ENCODE peak calls at places on chromosomes 4 and X, in eight cellular contexts. E is HCT116, N is K562, A is Panc1, T is upper lobe of left lung, Y is GM23338, U is HepG2, J is GM12878. M is an unnamed sample.

GRCh38 chr4:165060938-165061337 is 7.3 kb downstream of the TRIM75 start:
- ATAC-seq in E (peak; percentile 52), N (no peak), A (no peak), T (no peak), Y (peak; percentile 27), U (no peak), J (no peak), M (no peak)

GRCh38 chrX:116667760-116668159 is 205.0 kb upstream of the CT83 start:
- ATAC-seq in E (no peak), N (no peak), A (no peak), T (no peak), Y (no peak), U (no peak), J (no peak), M (no peak)

GRCh38 chrX:15301924-15302323 is 13.5 kb downstream of the ASB11 start:
- ATAC-seq in E (no peak), N (no peak), A (no peak), T (peak; percentile 84), Y (no peak), U (peak; percentile 35), J (peak; percentile 70), M (peak; percentile 77)

GRCh38 chr4:61922766-61923165 is 722.6 kb downstream of the ADGRL3 start:
- ATAC-seq in E (no peak), N (no peak), A (no peak), T (no peak), Y (no peak), U (no peak), J (no peak), M (no peak)

GRCh38 chrX:1391370-1391706 is 575 bp downstream of the SLC25A6 start:
- ATAC-seq in E (peak; percentile 43), N (no peak), A (peak; percentile 44), T (peak; percentile 57), Y (peak; percentile 43), U (peak; percentile 60), J (peak; percentile 54), M (no peak)

GRCh38 chr4:184506527-184507121 is 32.3 kb upstream of the IRF2 start:
- ATAC-seq in E (peak; percentile 82), N (peak; percentile 65), A (peak; percentile 88), T (no peak), Y (peak; percentile 98), U (peak; percentile 96), J (peak; percentile 100), M (no peak)

GRCh38 chr4:159941076-159941475 is 838.2 kb downstream of the RAPGEF2 start:
- ATAC-seq in E (no peak), N (no peak), A (no peak), T (no peak), Y (no peak), U (no peak), J (no peak), M (no peak)

GRCh38 chr4:42607011-42607726 is 49.7 kb downstream of the ATP8A1 start:
- ATAC-seq in E (no peak), N (no peak), A (no peak), T (no peak), Y (no peak), U (no peak), J (no peak), M (no peak)

GRCh38 chrX:123138473-123138872 is 45.6 kb upstream of the GRIA3 start:
- ATAC-seq in E (no peak), N (no peak), A (no peak), T (no peak), Y (no peak), U (no peak), J (no peak), M (peak; percentile 70)

GRCh38 chr4:182855312-182855711 is 61.9 kb downstream of the DCTD start:
- ATAC-seq in E (no peak), N (no peak), A (no peak), T (no peak), Y (no peak), U (peak; percentile 96), J (no peak), M (no peak)

GRCh38 chr4:46653842-46654241 is 255.2 kb downstream of the COX7B2 start:
- ATAC-seq in E (no peak), N (no peak), A (no peak), T (peak; percentile 65), Y (no peak), U (no peak), J (no peak), M (no peak)

GRCh38 chr4:13616597-13616996 is 10.9 kb downstream of the BOD1L1 start:
- ATAC-seq in E (no peak), N (no peak), A (no peak), T (no peak), Y (no peak), U (no peak), J (no peak), M (no peak)

GRCh38 chr4:26217961-26218676 is 102.7 kb upstream of the RBPJ start:
- ATAC-seq in E (no peak), N (no peak), A (no peak), T (peak; percentile 60), Y (no peak), U (peak; percentile 68), J (peak; percentile 92), M (peak; percentile 71)

GRCh38 chrX:72312311-72312940 is 6.7 kb upstream of the CITED1 start:
- ATAC-seq in E (no peak), N (no peak), A (no peak), T (no peak), Y (no peak), U (no peak), J (no peak), M (peak; percentile 48)

GRCh38 chr4:177441061-177441802 is 1.0 kb downstream of the AGA start:
- ATAC-seq in E (peak; percentile 5), N (peak; percentile 79), A (no peak), T (no peak), Y (peak; percentile 32), U (peak; percentile 17), J (peak; percentile 56), M (no peak)

GRCh38 chr4:134935320-134935719 is 733.7 kb upstream of the PABPC4L start:
- ATAC-seq in E (peak; percentile 54), N (no peak), A (no peak), T (no peak), Y (peak; percentile 76), U (peak; percentile 48), J (peak; percentile 55), M (no peak)

GRCh38 chr4:87985097-87985886 is 9.8 kb downstream of the SPP1 start:
- ATAC-seq in E (peak; percentile 100), N (no peak), A (peak; percentile 99), T (peak; percentile 67), Y (peak; percentile 100), U (peak; percentile 100), J (peak; percentile 98), M (peak; percentile 60)
- TF ChIP-seq CTCF in E (peak; percentile 82), N (no peak), A (peak; percentile 79), T (no peak), Y (peak; percentile 99), U (peak; percentile 99), J (peak; percentile 63), M (peak; percentile 59)

DNA sequence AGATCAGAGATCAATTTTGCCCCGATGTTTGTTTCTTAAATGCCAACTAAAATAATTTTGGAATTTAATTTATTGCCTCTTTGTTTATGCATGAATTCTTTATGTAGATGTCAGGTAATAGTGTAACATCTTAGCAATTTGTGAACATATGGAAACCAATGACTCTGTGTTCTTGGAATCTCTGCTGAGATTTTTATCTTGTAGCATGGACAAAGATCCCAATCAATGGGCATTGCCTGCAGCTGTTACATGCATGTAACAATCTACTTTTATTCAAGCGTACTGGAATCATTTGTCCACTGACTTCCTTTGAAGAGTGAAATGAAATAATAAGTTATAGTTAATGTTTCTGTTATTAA is 61.6 kb upstream of the ARSJ start:
- ATAC-seq in E (no peak), N (no peak), A (no peak), T (no peak), Y (no peak), U (no peak), J (no peak), M (no peak)
- TF ChIP-seq POLR2AphosphoS5 in E (no peak), N (no peak), A (no peak), T (no peak), Y (no peak), U (no peak), J (no peak), M (no peak)

DNA sequence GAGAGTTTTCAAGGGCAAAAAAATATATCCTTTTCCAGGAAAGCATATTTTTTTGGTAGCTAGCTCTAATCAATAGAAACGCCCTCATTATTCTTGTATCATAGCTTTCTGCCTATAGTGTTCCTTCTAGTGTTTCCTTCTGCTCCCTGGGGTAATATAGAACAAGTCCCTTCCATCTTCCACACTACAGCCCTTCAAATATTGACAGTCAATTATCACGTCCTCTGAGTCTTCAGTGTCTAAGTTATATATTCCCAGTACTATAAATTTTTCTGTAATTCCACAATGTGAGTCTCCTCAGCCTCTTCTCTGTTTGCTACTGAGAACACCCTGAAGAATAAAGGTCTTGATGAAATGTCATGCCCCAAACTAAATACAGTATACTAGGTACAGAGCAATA is 1088.0 kb upstream of the PCDH7 start:
- ATAC-seq in E (no peak), N (no peak), A (no peak), T (no peak), Y (no peak), U (no peak), J (no peak), M (no peak)
- H3K27ac ChIP-seq in E (no peak overlapping the region), N (no peak overlapping the region), A (no peak overlapping the region), T (no peak overlapping the region), Y (no peak overlapping the region), U (no peak overlapping the region), J (no peak overlapping the region), M (no peak overlapping the region)

GRCh38 chrX:154987940-154988339 is 34.6 kb downstream of the F8 start:
- ATAC-seq in E (no peak), N (no peak), A (no peak), T (no peak), Y (no peak), U (peak; percentile 92), J (no peak), M (no peak)

GRCh38 chrX:154991039-154991438 is 31.5 kb downstream of the F8 start:
- ATAC-seq in E (no peak), N (no peak), A (no peak), T (no peak), Y (no peak), U (no peak), J (peak; percentile 72), M (no peak)

GRCh38 chrX:154990496-154990895 is 32.0 kb downstream of the F8 start:
- ATAC-seq in E (no peak), N (no peak), A (no peak), T (no peak), Y (no peak), U (no peak), J (peak; percentile 87), M (no peak)

GRCh38 chrX:154988719-154989118 is 33.8 kb downstream of the F8 start:
- ATAC-seq in E (no peak), N (peak; percentile 59), A (no peak), T (no peak), Y (no peak), U (peak; percentile 65), J (no peak), M (no peak)

DNA sequence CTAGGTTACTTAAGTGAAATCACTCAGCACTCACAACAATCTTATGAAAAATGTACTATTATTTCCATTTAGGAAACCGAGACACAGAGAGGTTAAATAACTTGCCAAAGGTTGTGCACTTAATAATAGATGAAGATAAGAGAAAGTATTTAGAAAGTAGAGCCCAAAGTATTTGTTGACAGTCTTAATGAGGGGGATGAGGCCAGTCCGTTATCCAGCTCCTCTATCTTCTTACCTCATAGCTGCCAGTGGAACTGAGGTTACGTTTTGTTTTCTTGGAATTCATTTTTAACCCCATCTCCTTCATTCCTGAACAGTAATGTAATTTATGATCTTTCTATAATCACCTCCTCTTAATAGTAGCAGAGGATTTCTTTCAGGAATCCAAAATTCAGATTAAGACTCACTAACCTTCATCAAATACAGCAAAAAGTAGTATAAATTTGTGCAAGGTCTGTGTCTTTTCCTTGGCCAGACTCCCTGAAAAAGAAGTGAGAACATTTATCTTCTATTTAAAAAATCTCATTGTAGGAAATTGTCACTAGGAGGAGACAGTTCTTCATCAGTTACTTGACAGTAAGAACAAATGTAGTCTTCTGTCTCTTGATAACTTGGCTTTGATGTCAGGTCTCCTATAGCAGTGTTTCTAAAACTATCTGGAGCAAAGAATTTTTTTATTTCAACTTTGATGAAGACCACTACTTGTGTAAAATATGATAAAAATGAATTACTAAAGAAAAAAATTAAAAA is 35.5 kb downstream of the F8 start:
- ATAC-seq in E (no peak), N (peak; percentile 46), A (no peak), T (no peak), Y (no peak), U (no peak), J (no peak), M (no peak)
- TF ChIP-seq CTCF in E (peak; percentile 21), N (no peak), A (peak; percentile 42), T (no peak), Y (no peak), U (peak; percentile 31), J (peak; percentile 42), M (no peak)

M was measured in gastroesophageal sphincter.